ENCODE peak calls at places on chromosomes 16 and 17, in six cellular contexts. One of them, this sample, is unnamed.

GRCh38 chr17:42221886-42222745 is 27.8 kb upstream of the GHDC start:
- DNase-seq in thoracic aorta: no peak
- DNase-seq in skeletal muscle cell: no peak
- DNase-seq in stomach: peak
- DNase-seq in iPS DF 6.9: peak
- DNase-seq in ascending aorta: no peak
- DNase-seq in this sample: no peak

GRCh38 chr16:90077757-90078593 is 844 bp upstream of the PRDM7 start:
- DNase-seq in thoracic aorta: no peak
- DNase-seq in stomach: no peak
- DNase-seq in skeletal muscle cell: no peak
- DNase-seq in iPS DF 6.9: no peak
- DNase-seq in ascending aorta: no peak
- DNase-seq in this sample: no peak

GRCh38 chr16:83705856-83706255 is 101.9 kb upstream of the HSBP1 start:
- DNase-seq in ascending aorta: no peak
- DNase-seq in thoracic aorta: no peak
- DNase-seq in stomach: no peak
- DNase-seq in skeletal muscle cell: no peak
- DNase-seq in iPS DF 6.9: no peak
- DNase-seq in this sample: no peak

GRCh38 chr17:67491009-67491677 is 114.1 kb downstream of the PITPNC1 start:
- DNase-seq in ascending aorta: peak
- DNase-seq in iPS DF 6.9: no peak
- DNase-seq in stomach: peak
- DNase-seq in thoracic aorta: peak
- DNase-seq in skeletal muscle cell: peak
- DNase-seq in this sample: peak

GRCh38 chr16:47045023-47045422 is 71.5 kb upstream of the DNAJA2 start:
- DNase-seq in stomach: no peak
- DNase-seq in iPS DF 6.9: no peak
- DNase-seq in ascending aorta: no peak
- DNase-seq in skeletal muscle cell: no peak
- DNase-seq in thoracic aorta: no peak
- DNase-seq in this sample: no peak

GRCh38 chr17:36614974-36615373 is 13.6 kb downstream of the MRM1 start:
- DNase-seq in stomach: no peak
- DNase-seq in thoracic aorta: no peak
- DNase-seq in skeletal muscle cell: no peak
- DNase-seq in ascending aorta: no peak
- DNase-seq in iPS DF 6.9: no peak
- DNase-seq in this sample: no peak

GRCh38 chr17:38415250-38416194 is 12.7 kb upstream of the ARHGAP23 start:
- DNase-seq in skeletal muscle cell: no peak
- DNase-seq in thoracic aorta: no peak
- DNase-seq in iPS DF 6.9: no peak
- DNase-seq in ascending aorta: no peak
- DNase-seq in stomach: no peak
- DNase-seq in this sample: no peak

GRCh38 chr17:29573871-29574731 is 5.6 kb downstream of the TP53I13 start:
- DNase-seq in stomach: no peak
- DNase-seq in ascending aorta: peak
- DNase-seq in iPS DF 6.9: no peak
- DNase-seq in thoracic aorta: no peak
- DNase-seq in skeletal muscle cell: no peak
- DNase-seq in this sample: no peak

GRCh38 chr16:76614255-76614654 is 337.1 kb downstream of the CNTNAP4 start:
- DNase-seq in iPS DF 6.9: no peak
- DNase-seq in thoracic aorta: no peak
- DNase-seq in stomach: no peak
- DNase-seq in ascending aorta: no peak
- DNase-seq in skeletal muscle cell: no peak
- DNase-seq in this sample: no peak

GRCh38 chr16:80150978-80151705 is 389.7 kb upstream of the DYNLRB2 start:
- DNase-seq in iPS DF 6.9: no peak
- DNase-seq in skeletal muscle cell: no peak
- DNase-seq in ascending aorta: no peak
- DNase-seq in thoracic aorta: no peak
- DNase-seq in stomach: no peak
- DNase-seq in this sample: peak

GRCh38 chr16:20612551-20613470 is 36.6 kb upstream of the ACSM2B start:
- DNase-seq in thoracic aorta: peak
- DNase-seq in iPS DF 6.9: no peak
- DNase-seq in stomach: peak
- DNase-seq in ascending aorta: peak
- DNase-seq in skeletal muscle cell: no peak
- DNase-seq in this sample: no peak

GRCh38 chr16:85028638-85029412 is 1.2 kb downstream of the KIAA0513 start:
- DNase-seq in ascending aorta: peak
- DNase-seq in thoracic aorta: no peak
- DNase-seq in skeletal muscle cell: no peak
- DNase-seq in stomach: peak
- DNase-seq in iPS DF 6.9: no peak
- DNase-seq in this sample: no peak

GRCh38 chr16:76956394-76956793 is 234.6 kb upstream of the MON1B start:
- DNase-seq in thoracic aorta: no peak
- DNase-seq in iPS DF 6.9: no peak
- DNase-seq in stomach: no peak
- DNase-seq in ascending aorta: no peak
- DNase-seq in skeletal muscle cell: no peak
- DNase-seq in this sample: no peak

GRCh38 chr17:66514227-66514806 is 211.9 kb downstream of the PRKCA start:
- DNase-seq in thoracic aorta: no peak
- DNase-seq in iPS DF 6.9: no peak
- DNase-seq in stomach: no peak
- DNase-seq in ascending aorta: no peak
- DNase-seq in skeletal muscle cell: no peak
- DNase-seq in this sample: no peak

GRCh38 chr17:39027037-39027436 is 59.8 kb upstream of the FBXO47 start:
- DNase-seq in iPS DF 6.9: no peak
- DNase-seq in skeletal muscle cell: no peak
- DNase-seq in stomach: peak
- DNase-seq in thoracic aorta: no peak
- DNase-seq in ascending aorta: peak
- DNase-seq in this sample: no peak

GRCh38 chr16:87435399-87436224 is 43.5 kb downstream of the MAP1LC3B start:
- DNase-seq in iPS DF 6.9: no peak
- DNase-seq in stomach: no peak
- DNase-seq in ascending aorta: no peak
- DNase-seq in thoracic aorta: no peak
- DNase-seq in skeletal muscle cell: peak
- DNase-seq in this sample: no peak

GRCh38 chr16:87437911-87438610 is 45.9 kb downstream of the MAP1LC3B start:
- DNase-seq in skeletal muscle cell: no peak
- DNase-seq in ascending aorta: no peak
- DNase-seq in iPS DF 6.9: no peak
- DNase-seq in thoracic aorta: no peak
- DNase-seq in stomach: no peak
- DNase-seq in this sample: no peak

GRCh38 chr16:87436225-87437172 is 44.4 kb downstream of the MAP1LC3B start:
- DNase-seq in thoracic aorta: no peak
- DNase-seq in stomach: no peak
- DNase-seq in ascending aorta: no peak
- DNase-seq in iPS DF 6.9: no peak
- DNase-seq in skeletal muscle cell: peak
- DNase-seq in this sample: no peak

GRCh38 chr16:87438611-87438985 is 46.5 kb downstream of the MAP1LC3B start:
- DNase-seq in iPS DF 6.9: no peak
- DNase-seq in skeletal muscle cell: no peak
- DNase-seq in stomach: no peak
- DNase-seq in ascending aorta: no peak
- DNase-seq in thoracic aorta: no peak
- DNase-seq in this sample: no peak

DNA sequence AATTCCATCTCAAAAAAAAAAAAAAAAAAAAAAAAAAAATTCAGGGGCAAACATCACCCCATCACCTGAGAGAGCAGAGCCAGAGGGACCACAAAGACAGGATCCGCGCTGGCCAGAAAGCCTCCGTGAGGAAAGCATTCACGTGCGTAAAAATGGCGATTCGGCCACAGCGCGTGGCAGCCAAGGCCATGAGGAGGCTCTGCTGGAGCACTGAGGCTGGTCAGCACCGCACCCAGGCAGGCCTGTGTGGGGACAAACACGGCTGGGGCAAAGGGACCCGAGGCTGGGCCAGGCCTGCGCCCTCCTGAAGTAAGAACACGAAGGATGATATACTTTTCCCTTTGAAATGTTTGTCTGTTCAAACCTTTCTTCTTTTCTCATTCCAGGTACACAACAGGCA is 45.2 kb downstream of the MAP1LC3B start:
- DNase-seq in ascending aorta: no peak
- DNase-seq in skeletal muscle cell: no peak
- DNase-seq in thoracic aorta: no peak
- DNase-seq in iPS DF 6.9: no peak
- DNase-seq in stomach: no peak
- DNase-seq in this sample: no peak
- H3K4me3 ChIP-seq in ascending aorta: no peak
- H3K4me3 ChIP-seq in skeletal muscle cell: no peak
- H3K4me3 ChIP-seq in thoracic aorta: no peak
- H3K4me3 ChIP-seq in iPS DF 6.9: no peak
- H3K4me3 ChIP-seq in stomach: no peak
- H3K4me3 ChIP-seq in this sample: no peak

GRCh38 chr17:48527742-48528028 is 3.1 kb downstream of the HOXB1 start:
- DNase-seq in skeletal muscle cell: no peak
- DNase-seq in iPS DF 6.9: no peak
- DNase-seq in ascending aorta: no peak
- DNase-seq in stomach: no peak
- DNase-seq in thoracic aorta: no peak
- DNase-seq in this sample: no peak

GRCh38 chr17:48528153-48528912 is 2.5 kb downstream of the HOXB1 start:
- DNase-seq in iPS DF 6.9: no peak
- DNase-seq in thoracic aorta: no peak
- DNase-seq in ascending aorta: no peak
- DNase-seq in stomach: no peak
- DNase-seq in skeletal muscle cell: no peak
- DNase-seq in this sample: no peak

GRCh38 chr17:48530208-48530886 is 464 bp downstream of the HOXB1 start:
- DNase-seq in iPS DF 6.9: no peak
- DNase-seq in stomach: no peak
- DNase-seq in thoracic aorta: no peak
- DNase-seq in skeletal muscle cell: no peak
- DNase-seq in ascending aorta: no peak
- DNase-seq in this sample: no peak

GRCh38 chr17:48529191-48529979 is 1.4 kb downstream of the HOXB1 start:
- DNase-seq in iPS DF 6.9: no peak
- DNase-seq in skeletal muscle cell: no peak
- DNase-seq in thoracic aorta: no peak
- DNase-seq in stomach: no peak
- DNase-seq in ascending aorta: no peak
- DNase-seq in this sample: no peak

GRCh38 chr17:48526986-48527741 is 3.6 kb downstream of the HOXB1 start:
- DNase-seq in stomach: no peak
- DNase-seq in iPS DF 6.9: no peak
- DNase-seq in thoracic aorta: no peak
- DNase-seq in ascending aorta: no peak
- DNase-seq in skeletal muscle cell: no peak
- DNase-seq in this sample: no peak
- H3K4me3 ChIP-seq in stomach: no peak
- H3K4me3 ChIP-seq in iPS DF 6.9: peak
- H3K4me3 ChIP-seq in thoracic aorta: no peak
- H3K4me3 ChIP-seq in ascending aorta: no peak
- H3K4me3 ChIP-seq in skeletal muscle cell: no peak
- H3K4me3 ChIP-seq in this sample: no peak

GRCh38 chr17:31310877-31311276 is 3.0 kb downstream of the EVI2B start:
- DNase-seq in stomach: no peak
- DNase-seq in ascending aorta: no peak
- DNase-seq in thoracic aorta: no peak
- DNase-seq in skeletal muscle cell: no peak
- DNase-seq in iPS DF 6.9: no peak
- DNase-seq in this sample: no peak

GRCh38 chr17:31310260-31310659 is 3.6 kb downstream of the EVI2B start:
- DNase-seq in iPS DF 6.9: no peak
- DNase-seq in thoracic aorta: no peak
- DNase-seq in ascending aorta: no peak
- DNase-seq in stomach: no peak
- DNase-seq in skeletal muscle cell: no peak
- DNase-seq in this sample: no peak

GRCh38 chr17:31318298-31319190 is 2.9 kb downstream of the EVI2A start:
- DNase-seq in skeletal muscle cell: peak
- DNase-seq in thoracic aorta: peak
- DNase-seq in stomach: peak
- DNase-seq in iPS DF 6.9: no peak
- DNase-seq in ascending aorta: peak
- DNase-seq in this sample: peak

GRCh38 chr17:31314788-31315105 is 893 bp upstream of the EVI2B start:
- DNase-seq in iPS DF 6.9: no peak
- DNase-seq in skeletal muscle cell: no peak
- DNase-seq in thoracic aorta: no peak
- DNase-seq in stomach: no peak
- DNase-seq in ascending aorta: no peak
- DNase-seq in this sample: no peak

DNA sequence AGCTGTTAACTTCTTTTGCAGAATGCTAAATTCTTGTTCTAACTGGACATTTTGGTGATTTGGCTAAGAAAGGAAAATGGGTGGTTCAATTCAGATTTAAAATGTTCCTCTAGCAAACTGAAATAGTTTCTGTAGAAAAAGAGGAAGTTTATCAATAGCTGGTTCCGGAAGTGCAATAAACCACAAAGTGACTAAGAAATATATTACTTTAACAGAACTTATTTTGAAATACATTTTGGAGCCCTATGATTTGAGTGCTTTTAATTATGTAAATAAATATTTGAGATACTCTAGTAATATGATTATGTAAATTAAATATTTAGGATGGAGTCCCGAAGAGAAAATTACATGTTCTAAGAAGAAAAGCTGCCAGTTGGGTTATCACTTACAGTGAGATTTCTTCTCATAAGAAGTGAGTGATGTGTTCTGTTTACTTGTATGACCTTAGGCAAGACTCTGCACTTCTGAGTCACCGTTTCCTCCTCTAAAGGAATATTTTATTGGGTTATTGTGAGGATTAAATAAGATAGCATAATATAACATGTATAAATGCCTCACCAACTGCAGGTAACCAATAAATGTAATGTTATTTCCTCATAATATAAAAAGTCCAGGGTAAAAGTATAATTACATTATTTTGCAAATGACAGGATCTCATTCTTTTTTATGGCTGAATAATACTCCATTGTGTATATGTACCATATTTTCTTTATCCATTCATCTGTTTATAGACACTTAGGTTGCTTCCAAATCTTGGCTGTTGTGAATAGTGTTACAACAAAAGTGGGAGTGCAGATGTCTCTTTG is at the start of gene EVI2B:
- DNase-seq in skeletal muscle cell: no peak
- DNase-seq in ascending aorta: no peak
- DNase-seq in iPS DF 6.9: no peak
- DNase-seq in thoracic aorta: no peak
- DNase-seq in stomach: no peak
- DNase-seq in this sample: peak
- H3K4me3 ChIP-seq in skeletal muscle cell: no peak
- H3K4me3 ChIP-seq in ascending aorta: no peak
- H3K4me3 ChIP-seq in iPS DF 6.9: no peak
- H3K4me3 ChIP-seq in thoracic aorta: peak
- H3K4me3 ChIP-seq in stomach: peak
- H3K4me3 ChIP-seq in this sample: no peak

DNA sequence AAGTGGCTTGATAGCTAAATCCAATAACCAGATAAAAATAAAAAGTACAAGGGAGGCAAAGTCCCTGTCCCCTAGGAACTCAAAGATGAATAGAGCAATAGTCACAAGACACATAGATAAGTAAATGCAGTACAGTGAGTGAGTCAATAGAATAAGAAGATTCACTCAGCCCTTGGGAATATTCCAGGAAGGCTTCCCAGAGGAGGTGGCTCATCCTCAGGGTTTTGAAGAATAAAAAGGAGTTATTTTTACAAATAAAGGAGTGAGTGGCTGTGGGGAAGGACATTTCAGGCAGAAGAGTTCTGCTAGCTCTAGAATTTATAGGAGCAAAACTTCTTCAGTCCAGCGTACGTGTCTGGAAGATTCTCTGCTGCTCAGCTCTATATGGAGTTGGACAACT is 177.4 kb upstream of the SDK2 start:
- DNase-seq in skeletal muscle cell: no peak
- DNase-seq in stomach: no peak
- DNase-seq in ascending aorta: no peak
- DNase-seq in thoracic aorta: no peak
- DNase-seq in iPS DF 6.9: no peak
- DNase-seq in this sample: no peak
- H3K4me3 ChIP-seq in skeletal muscle cell: no peak
- H3K4me3 ChIP-seq in stomach: no peak
- H3K4me3 ChIP-seq in ascending aorta: no peak
- H3K4me3 ChIP-seq in thoracic aorta: no peak
- H3K4me3 ChIP-seq in iPS DF 6.9: no peak
- H3K4me3 ChIP-seq in this sample: no peak